ENCODE peak calls at places on chromosomes 4 and X, in four cellular contexts. One of them, this sample, is unnamed.
A peak's percentile ranks its signal among the peaks of the same experiment; 100 is the strongest.

GRCh38 chr4:150782311-150782710 is 200.4 kb downstream of the MAB21L2 start:
- DNase-seq in mesothelial cell of epicardium: peak; percentile 32
- DNase-seq in fibroblast of mammary gland: no peak
- DNase-seq in cardiac fibroblast: peak; percentile 24
- DNase-seq in this sample: peak; percentile 43

GRCh38 chrX:72330131-72330530 is 24.4 kb upstream of the CITED1 start:
- DNase-seq in mesothelial cell of epicardium: no peak
- DNase-seq in cardiac fibroblast: no peak
- DNase-seq in fibroblast of mammary gland: no peak
- DNase-seq in this sample: no peak

GRCh38 chr4:30429813-30430466 is 290.2 kb upstream of the PCDH7 start:
- DNase-seq in cardiac fibroblast: peak; percentile 73
- DNase-seq in fibroblast of mammary gland: peak; percentile 83
- DNase-seq in mesothelial cell of epicardium: no peak
- DNase-seq in this sample: peak; percentile 35

GRCh38 chr4:185115827-185116232 is 27.2 kb upstream of the SLC25A4 start:
- DNase-seq in mesothelial cell of epicardium: peak; percentile 41
- DNase-seq in cardiac fibroblast: peak; percentile 94
- DNase-seq in fibroblast of mammary gland: peak; percentile 81
- DNase-seq in this sample: peak; percentile 97

GRCh38 chr4:39406763-39407583 is at the start of gene KLB:
- DNase-seq in fibroblast of mammary gland: peak; percentile 49
- DNase-seq in cardiac fibroblast: peak; percentile 27
- DNase-seq in mesothelial cell of epicardium: no peak
- DNase-seq in this sample: no peak

GRCh38 chr4:43132010-43132582 is 239.6 kb downstream of the GRXCR1 start:
- DNase-seq in fibroblast of mammary gland: peak; percentile 79
- DNase-seq in cardiac fibroblast: peak; percentile 73
- DNase-seq in mesothelial cell of epicardium: peak; percentile 36
- DNase-seq in this sample: peak; percentile 80

GRCh38 chrX:24858004-24858746 is 157.6 kb downstream of the ARX start:
- DNase-seq in cardiac fibroblast: peak; percentile 36
- DNase-seq in fibroblast of mammary gland: peak; percentile 55
- DNase-seq in mesothelial cell of epicardium: no peak
- DNase-seq in this sample: peak; percentile 60

GRCh38 chrX:17559728-17560379 is 177.4 kb upstream of the SCML1 start:
- DNase-seq in fibroblast of mammary gland: peak; percentile 88
- DNase-seq in mesothelial cell of epicardium: no peak
- DNase-seq in cardiac fibroblast: peak; percentile 73
- DNase-seq in this sample: peak; percentile 89

GRCh38 chr4:4289575-4289929 is 402 bp downstream of the LYAR start:
- DNase-seq in fibroblast of mammary gland: peak; percentile 19
- DNase-seq in mesothelial cell of epicardium: no peak
- DNase-seq in cardiac fibroblast: peak; percentile 46
- DNase-seq in this sample: peak; percentile 34

GRCh38 chr4:176964116-176964691 is 171.5 kb upstream of the VEGFC start:
- DNase-seq in mesothelial cell of epicardium: no peak
- DNase-seq in fibroblast of mammary gland: peak; percentile 25
- DNase-seq in cardiac fibroblast: peak; percentile 19
- DNase-seq in this sample: no peak

GRCh38 chr4:30757357-30757756 is 37.2 kb downstream of the PCDH7 start:
- DNase-seq in fibroblast of mammary gland: peak; percentile 92
- DNase-seq in cardiac fibroblast: peak; percentile 90
- DNase-seq in mesothelial cell of epicardium: no peak
- DNase-seq in this sample: peak; percentile 87

This sample was measured in choroid plexus epithelial cell.